ENCODE peak calls at places on chromosomes 6 and 20, in five cellular contexts. One of them, this sample, is unnamed.

GRCh38 chr20:50728981-50729874 is 2.2 kb upstream of the PARD6B start:
- DNase-seq in OCI-LY7: peak
- DNase-seq in neural crest cell: no peak
- DNase-seq in endothelial cell: no peak
- DNase-seq in cardiac fibroblast: no peak
- DNase-seq in this sample: peak

GRCh38 chr6:79874531-79875132 is 72.7 kb downstream of the ELOVL4 start:
- DNase-seq in neural crest cell: no peak
- DNase-seq in OCI-LY7: no peak
- DNase-seq in cardiac fibroblast: peak
- DNase-seq in endothelial cell: no peak
- DNase-seq in this sample: no peak

GRCh38 chr6:136607932-136608772 is 57.9 kb upstream of the MAP7 start:
- DNase-seq in OCI-LY7: peak
- DNase-seq in neural crest cell: peak
- DNase-seq in endothelial cell: peak
- DNase-seq in cardiac fibroblast: peak
- DNase-seq in this sample: peak

GRCh38 chr6:110878751-110879539 is 4.4 kb downstream of the AMD1 start:
- DNase-seq in OCI-LY7: peak
- DNase-seq in endothelial cell: peak
- DNase-seq in cardiac fibroblast: peak
- DNase-seq in neural crest cell: peak
- DNase-seq in this sample: no peak

GRCh38 chr6:111709201-111709600 is 103.5 kb upstream of the TRAF3IP2 start:
- DNase-seq in neural crest cell: no peak
- DNase-seq in OCI-LY7: no peak
- DNase-seq in endothelial cell: no peak
- DNase-seq in cardiac fibroblast: no peak
- DNase-seq in this sample: no peak

GRCh38 chr6:159788276-159788675 is 1.1 kb downstream of the TCP1 start:
- DNase-seq in OCI-LY7: peak
- DNase-seq in cardiac fibroblast: no peak
- DNase-seq in endothelial cell: no peak
- DNase-seq in neural crest cell: no peak
- DNase-seq in this sample: no peak

GRCh38 chr6:138454976-138455706 is 44.2 kb downstream of the NHSL1 start:
- DNase-seq in cardiac fibroblast: no peak
- DNase-seq in neural crest cell: no peak
- DNase-seq in endothelial cell: no peak
- DNase-seq in OCI-LY7: no peak
- DNase-seq in this sample: no peak

GRCh38 chr6:159023893-159024292 is 20.9 kb downstream of the TAGAP start:
- DNase-seq in endothelial cell: no peak
- DNase-seq in cardiac fibroblast: no peak
- DNase-seq in neural crest cell: no peak
- DNase-seq in OCI-LY7: no peak
- DNase-seq in this sample: no peak

GRCh38 chr6:44696686-44697085 is 309.2 kb downstream of the CDC5L start:
- DNase-seq in OCI-LY7: no peak
- DNase-seq in endothelial cell: no peak
- DNase-seq in neural crest cell: no peak
- DNase-seq in cardiac fibroblast: no peak
- DNase-seq in this sample: no peak

GRCh38 chr6:34570066-34570833 is 14.1 kb upstream of the SPDEF start:
- DNase-seq in endothelial cell: no peak
- DNase-seq in neural crest cell: no peak
- DNase-seq in cardiac fibroblast: no peak
- DNase-seq in OCI-LY7: no peak
- DNase-seq in this sample: no peak

GRCh38 chr6:17612048-17612447 is 11.9 kb downstream of the FAM8A1 start:
- DNase-seq in OCI-LY7: no peak
- DNase-seq in neural crest cell: no peak
- DNase-seq in cardiac fibroblast: no peak
- DNase-seq in endothelial cell: no peak
- DNase-seq in this sample: no peak

GRCh38 chr6:37938909-37939308 is 119.4 kb downstream of the ZFAND3 start:
- DNase-seq in endothelial cell: no peak
- DNase-seq in OCI-LY7: no peak
- DNase-seq in cardiac fibroblast: no peak
- DNase-seq in neural crest cell: no peak
- DNase-seq in this sample: no peak

GRCh38 chr6:135990437-135990836 is 138.9 kb downstream of the PDE7B start:
- DNase-seq in OCI-LY7: no peak
- DNase-seq in neural crest cell: no peak
- DNase-seq in cardiac fibroblast: no peak
- DNase-seq in endothelial cell: no peak
- DNase-seq in this sample: no peak

GRCh38 chr6:157455731-157456523 is 74.9 kb downstream of the ZDHHC14 start:
- DNase-seq in OCI-LY7: no peak
- DNase-seq in cardiac fibroblast: no peak
- DNase-seq in endothelial cell: no peak
- DNase-seq in neural crest cell: peak
- DNase-seq in this sample: no peak

GRCh38 chr20:25042531-25043498 is 15.1 kb downstream of the ACSS1 start:
- DNase-seq in OCI-LY7: peak
- DNase-seq in cardiac fibroblast: no peak
- DNase-seq in neural crest cell: no peak
- DNase-seq in endothelial cell: peak
- DNase-seq in this sample: no peak

GRCh38 chr6:111721677-111722219 is 116.1 kb upstream of the TRAF3IP2 start:
- DNase-seq in endothelial cell: peak
- DNase-seq in neural crest cell: no peak
- DNase-seq in cardiac fibroblast: peak
- DNase-seq in OCI-LY7: peak
- DNase-seq in this sample: no peak

GRCh38 chr6:37320649-37321048 is 33.1 kb upstream of the RNF8 start:
- DNase-seq in cardiac fibroblast: no peak
- DNase-seq in neural crest cell: no peak
- DNase-seq in OCI-LY7: no peak
- DNase-seq in endothelial cell: no peak
- DNase-seq in this sample: no peak

GRCh38 chr6:105608711-105609374 is 206.0 kb upstream of the PREP start:
- DNase-seq in cardiac fibroblast: peak
- DNase-seq in OCI-LY7: no peak
- DNase-seq in neural crest cell: no peak
- DNase-seq in endothelial cell: no peak
- DNase-seq in this sample: no peak

GRCh38 chr6:168127384-168127868 is 48.4 kb upstream of the FRMD1 start:
- DNase-seq in endothelial cell: no peak
- DNase-seq in neural crest cell: no peak
- DNase-seq in OCI-LY7: no peak
- DNase-seq in cardiac fibroblast: no peak
- DNase-seq in this sample: peak

GRCh38 chr6:30730611-30731435 is 10.7 kb downstream of the TUBB start:
- DNase-seq in neural crest cell: peak
- DNase-seq in endothelial cell: peak
- DNase-seq in cardiac fibroblast: peak
- DNase-seq in OCI-LY7: peak
- DNase-seq in this sample: peak

GRCh38 chr6:32056254-32056653 is 18.0 kb downstream of the CYP21A2 start:
- DNase-seq in endothelial cell: no peak
- DNase-seq in OCI-LY7: no peak
- DNase-seq in neural crest cell: no peak
- DNase-seq in cardiac fibroblast: no peak
- DNase-seq in this sample: no peak

GRCh38 chr6:143023695-143024094 is 37.0 kb upstream of the AIG1 start:
- DNase-seq in cardiac fibroblast: no peak
- DNase-seq in neural crest cell: no peak
- DNase-seq in OCI-LY7: no peak
- DNase-seq in endothelial cell: no peak
- DNase-seq in this sample: no peak

GRCh38 chr6:116969211-116969863 is 92.3 kb downstream of the RFX6 start:
- DNase-seq in cardiac fibroblast: peak
- DNase-seq in endothelial cell: peak
- DNase-seq in OCI-LY7: peak
- DNase-seq in neural crest cell: peak
- DNase-seq in this sample: no peak

GRCh38 chr6:148934534-148934933 is 187.7 kb downstream of the UST start:
- DNase-seq in neural crest cell: no peak
- DNase-seq in OCI-LY7: no peak
- DNase-seq in cardiac fibroblast: peak
- DNase-seq in endothelial cell: no peak
- DNase-seq in this sample: no peak

GRCh38 chr6:111928139-111928538 is 54.9 kb upstream of the FYN start:
- DNase-seq in endothelial cell: no peak
- DNase-seq in neural crest cell: no peak
- DNase-seq in cardiac fibroblast: no peak
- DNase-seq in OCI-LY7: no peak
- DNase-seq in this sample: no peak

GRCh38 chr6:111381126-111381525 is 101.9 kb downstream of the REV3L start:
- DNase-seq in cardiac fibroblast: no peak
- DNase-seq in neural crest cell: no peak
- DNase-seq in OCI-LY7: no peak
- DNase-seq in endothelial cell: no peak
- DNase-seq in this sample: no peak

GRCh38 chr6:163531122-163531521 is 116.6 kb downstream of the QKI start:
- DNase-seq in neural crest cell: no peak
- DNase-seq in endothelial cell: no peak
- DNase-seq in cardiac fibroblast: no peak
- DNase-seq in OCI-LY7: no peak
- DNase-seq in this sample: no peak

GRCh38 chr6:149233056-149233715 is 84.3 kb upstream of the TAB2 start:
- DNase-seq in neural crest cell: no peak
- DNase-seq in OCI-LY7: no peak
- DNase-seq in cardiac fibroblast: peak
- DNase-seq in endothelial cell: no peak
- DNase-seq in this sample: no peak

DNA sequence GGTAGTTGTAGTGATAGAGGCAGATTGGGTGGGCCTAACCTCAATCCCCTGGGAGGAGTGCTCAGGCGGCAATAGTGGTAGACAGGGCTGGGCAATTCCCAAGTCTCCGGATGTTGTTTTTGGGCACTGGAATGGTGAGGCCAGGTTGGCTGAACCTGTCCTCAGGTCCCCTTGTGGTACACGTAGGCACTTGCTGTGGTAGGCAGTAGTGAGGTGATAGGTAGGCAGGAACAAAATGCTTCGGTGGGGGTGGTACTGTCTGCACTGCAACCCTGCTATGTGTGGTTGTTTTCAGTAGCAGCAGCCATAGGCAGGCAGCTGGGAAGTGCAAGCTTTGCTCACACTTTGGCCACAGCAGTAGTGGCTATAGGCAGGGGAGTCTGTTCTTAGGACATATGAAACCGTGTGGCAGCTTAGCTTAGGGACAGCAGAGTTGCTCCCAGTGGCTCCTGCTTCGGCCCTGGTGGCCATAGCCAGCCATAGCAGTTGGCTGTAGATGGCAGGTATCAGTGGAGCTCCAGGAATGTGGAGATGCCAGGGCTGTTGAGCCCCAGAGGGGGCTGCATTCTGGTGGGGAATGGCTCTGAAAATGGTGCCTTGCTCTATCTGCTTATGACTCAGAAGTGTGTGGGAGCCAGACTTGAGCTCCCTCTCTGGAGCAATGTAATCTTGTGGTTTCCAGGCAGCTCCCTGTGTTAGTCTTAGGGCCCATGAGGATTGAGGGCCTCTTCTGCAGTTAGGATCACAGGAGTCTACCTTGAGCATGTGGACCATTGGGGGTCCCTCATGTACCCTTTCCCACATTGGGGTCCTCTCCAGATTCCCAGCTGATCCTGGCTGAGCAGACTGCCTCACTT is 241.8 kb upstream of the BMP2 start:
- DNase-seq in neural crest cell: no peak
- DNase-seq in OCI-LY7: no peak
- DNase-seq in endothelial cell: no peak
- DNase-seq in cardiac fibroblast: peak
- DNase-seq in this sample: no peak
- TF ChIP-seq CTCF in neural crest cell: peak
- TF ChIP-seq CTCF in OCI-LY7: no peak
- TF ChIP-seq CTCF in endothelial cell: peak
- TF ChIP-seq CTCF in cardiac fibroblast: peak
- TF ChIP-seq CTCF in this sample: peak

GRCh38 chr6:169316651-169317050 is 63.0 kb upstream of the THBS2 start:
- DNase-seq in OCI-LY7: no peak
- DNase-seq in cardiac fibroblast: no peak
- DNase-seq in endothelial cell: no peak
- DNase-seq in neural crest cell: no peak
- DNase-seq in this sample: no peak
- TF ChIP-seq CTCF in OCI-LY7: no peak
- TF ChIP-seq CTCF in cardiac fibroblast: no peak
- TF ChIP-seq CTCF in endothelial cell: no peak
- TF ChIP-seq CTCF in neural crest cell: no peak
- TF ChIP-seq CTCF in this sample: no peak

GRCh38 chr20:32672982-32673727 is 586 bp downstream of the C20orf203 start:
- DNase-seq in endothelial cell: no peak
- DNase-seq in cardiac fibroblast: no peak
- DNase-seq in neural crest cell: no peak
- DNase-seq in OCI-LY7: peak
- DNase-seq in this sample: no peak
- TF ChIP-seq CTCF in endothelial cell: no peak
- TF ChIP-seq CTCF in cardiac fibroblast: no peak
- TF ChIP-seq CTCF in neural crest cell: no peak
- TF ChIP-seq CTCF in OCI-LY7: peak
- TF ChIP-seq CTCF in this sample: no peak

GRCh38 chr20:16419138-16419715 is 154.0 kb downstream of the KIF16B start:
- DNase-seq in neural crest cell: no peak
- DNase-seq in cardiac fibroblast: no peak
- DNase-seq in OCI-LY7: no peak
- DNase-seq in endothelial cell: no peak
- DNase-seq in this sample: no peak

GRCh38 chr20:16424780-16425179 is 148.5 kb downstream of the KIF16B start:
- DNase-seq in cardiac fibroblast: no peak
- DNase-seq in OCI-LY7: no peak
- DNase-seq in endothelial cell: no peak
- DNase-seq in neural crest cell: no peak
- DNase-seq in this sample: no peak

GRCh38 chr20:16428112-16428511 is 145.1 kb downstream of the KIF16B start:
- DNase-seq in cardiac fibroblast: no peak
- DNase-seq in endothelial cell: no peak
- DNase-seq in OCI-LY7: no peak
- DNase-seq in neural crest cell: no peak
- DNase-seq in this sample: no peak

DNA sequence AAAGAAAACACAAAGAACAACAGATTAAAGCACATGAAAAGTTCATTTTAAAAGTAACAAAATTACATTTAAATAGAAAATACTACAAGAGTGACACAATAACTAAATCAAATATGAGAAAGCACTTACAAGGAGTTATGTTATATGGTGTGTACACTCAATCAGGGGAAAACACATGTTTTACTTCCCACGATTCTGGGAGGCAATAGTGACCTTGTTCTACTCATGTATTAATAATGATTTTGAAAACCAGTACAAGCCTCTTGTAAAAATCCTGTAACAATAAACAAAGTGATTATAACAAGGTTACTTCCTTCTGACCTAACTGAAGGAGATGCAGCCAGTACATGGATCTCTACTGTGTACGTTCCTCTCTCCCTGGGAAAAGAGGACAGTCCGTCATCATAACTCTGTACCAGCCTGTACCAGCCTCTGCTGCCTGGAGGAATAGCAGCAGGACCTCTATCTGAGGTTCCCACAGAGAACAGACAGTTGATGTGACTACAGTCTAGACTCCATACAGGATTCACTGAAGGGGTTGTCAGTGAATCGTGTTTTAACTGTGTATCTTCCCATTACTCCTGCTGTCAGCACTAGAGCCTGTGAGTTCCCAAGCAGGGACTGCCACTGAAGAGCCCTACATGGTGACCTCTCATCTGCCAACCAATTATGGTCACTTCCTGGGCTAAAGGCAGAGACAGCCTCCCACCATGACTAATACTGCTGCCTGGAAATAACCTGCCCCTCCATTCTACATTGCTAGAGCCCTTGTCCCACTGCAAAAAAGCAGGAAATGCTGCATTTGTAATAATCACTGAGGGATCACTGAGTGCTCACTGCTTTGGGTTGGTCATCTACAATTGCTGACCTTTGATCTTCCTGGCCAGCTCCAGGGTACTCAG is 149.7 kb downstream of the KIF16B start:
- DNase-seq in cardiac fibroblast: no peak
- DNase-seq in endothelial cell: no peak
- DNase-seq in neural crest cell: no peak
- DNase-seq in OCI-LY7: no peak
- DNase-seq in this sample: no peak
- TF ChIP-seq CTCF in cardiac fibroblast: no peak
- TF ChIP-seq CTCF in endothelial cell: no peak
- TF ChIP-seq CTCF in neural crest cell: no peak
- TF ChIP-seq CTCF in OCI-LY7: no peak
- TF ChIP-seq CTCF in this sample: no peak